ENCODE peak calls at places on chromosome 9, in four cellular contexts. X, G, B and H are unnamed samples.

GRCh38 chr9:84917366-84918063 is 248.0 kb downstream of the NTRK2 start:
- DNase-seq in G (no peak), X (no peak), B (no peak), H (no peak)

GRCh38 chr9:87256973-87257372 is 240.7 kb upstream of the DAPK1 start:
- DNase-seq in G (no peak), B (no peak), X (no peak), H (no peak)

GRCh38 chr9:104232781-104233341 is 138.8 kb downstream of the SMC2 start:
- DNase-seq in G (no peak), B (no peak), X (no peak), H (no peak)

GRCh38 chr9:112176410-112177010 is 1.4 kb upstream of the SUSD1 start:
- DNase-seq in B (no peak), X (peak), G (no peak), H (no peak)

GRCh38 chr9:136799079-136799853 is 3.1 kb downstream of the CCDC183 start:
- DNase-seq in B (no peak), X (peak), G (no peak), H (no peak)

GRCh38 chr9:110254500-110254899 is 1.8 kb downstream of the TXN start:
- DNase-seq in B (no peak), G (no peak), X (no peak), H (no peak)

GRCh38 chr9:88534456-88535225 is at the start of gene NXNL2:
- DNase-seq in B (no peak), G (peak), X (no peak), H (peak)

GRCh38 chr9:83933804-83934203 is 12.6 kb upstream of the KIF27 start:
- DNase-seq in X (no peak), B (no peak), G (no peak), H (no peak)

GRCh38 chr9:68732405-68733020 is 27.5 kb downstream of the PIP5K1B start:
- DNase-seq in G (no peak), B (no peak), X (peak), H (no peak)

GRCh38 chr9:3526166-3526902 is 533 bp upstream of the RFX3 start:
- DNase-seq in X (peak), B (no peak), G (peak), H (peak)

GRCh38 chr9:21210311-21210710 is 3.4 kb upstream of the IFNA10 start:
- DNase-seq in X (no peak), G (no peak), B (no peak), H (no peak)

GRCh38 chr9:114516913-114517312 is 11.6 kb upstream of the WHRN start:
- DNase-seq in X (no peak), G (no peak), B (no peak), H (no peak)

GRCh38 chr9:19138084-19138483 is 10.8 kb upstream of the PLIN2 start:
- DNase-seq in B (no peak), X (no peak), G (no peak), H (no peak)

GRCh38 chr9:85610074-85610855 is 131.5 kb downstream of the AGTPBP1 start:
- DNase-seq in X (peak), B (peak), G (peak), H (peak)

GRCh38 chr9:36980148-36980974 is 53.7 kb downstream of the PAX5 start:
- DNase-seq in G (peak), X (no peak), B (no peak), H (peak)

GRCh38 chr9:107176701-107177100 is 106.4 kb upstream of the RAD23B start:
- DNase-seq in B (no peak), X (no peak), G (no peak), H (no peak)

GRCh38 chr9:13568851-13569618 is 289.5 kb upstream of the MPDZ start:
- DNase-seq in B (no peak), G (no peak), X (no peak), H (no peak)

GRCh38 chr9:126147186-126147585 is 179.4 kb upstream of the MVB12B start:
- DNase-seq in B (no peak), G (no peak), X (no peak), H (peak)

GRCh38 chr9:119677811-119678530 is 308.7 kb upstream of the BRINP1 start:
- DNase-seq in B (no peak), G (no peak), X (no peak), H (no peak)

GRCh38 chr9:6997330-6997729 is 239.6 kb downstream of the KDM4C start:
- DNase-seq in X (no peak), G (no peak), B (no peak), H (no peak)

GRCh38 chr9:104810421-104811339 is 46.8 kb downstream of the NIPSNAP3B start:
- DNase-seq in B (no peak), X (no peak), G (no peak), H (peak)

GRCh38 chr9:12497790-12498189 is 195.4 kb upstream of the TYRP1 start:
- DNase-seq in G (no peak), X (no peak), B (no peak), H (no peak)

GRCh38 chr9:101716629-101717028 is 21.8 kb downstream of the GRIN3A start:
- DNase-seq in G (no peak), B (no peak), X (no peak), H (no peak)

GRCh38 chr9:4717815-4718214 is 23.2 kb downstream of the AK3 start:
- DNase-seq in G (no peak), B (no peak), X (no peak), H (no peak)

DNA sequence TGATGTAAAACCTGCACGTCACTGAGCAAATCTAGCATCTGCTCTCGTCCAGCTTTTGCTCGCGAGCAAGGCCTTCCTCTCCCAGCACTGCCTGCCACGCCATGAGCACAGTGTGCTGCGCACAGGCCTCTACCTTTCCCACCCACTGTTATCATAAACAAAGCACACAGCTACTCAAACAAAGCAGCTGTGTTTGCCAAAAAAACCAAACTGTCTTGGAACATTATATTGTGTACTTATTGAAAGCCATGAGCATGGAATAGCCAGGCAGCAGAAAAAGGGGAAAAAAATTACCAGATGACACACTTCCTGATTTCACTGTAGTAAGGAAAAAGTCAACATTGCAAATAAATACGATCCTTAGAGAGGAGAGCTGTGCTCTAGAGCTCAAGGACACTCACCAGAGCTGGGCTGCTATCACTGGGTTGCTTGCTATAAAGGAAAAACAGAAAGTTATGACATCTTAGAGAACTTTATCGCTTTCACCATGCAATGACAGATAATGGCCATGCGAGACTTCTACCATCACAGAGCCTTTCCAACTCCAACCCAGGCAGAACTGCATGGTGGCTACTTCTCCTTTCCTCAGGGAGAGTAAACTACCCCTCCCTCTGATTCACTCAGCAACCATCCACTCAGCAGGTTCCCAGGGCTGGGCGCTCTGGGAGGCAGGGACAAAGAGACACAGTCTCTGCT is 69.6 kb downstream of the EPB41L4B start:
- DNase-seq in B (no peak), X (peak), G (no peak), H (no peak)
- TF ChIP-seq BHLHE40 in B (no peak), X (no peak), G (no peak), H (no peak)

GRCh38 chr9:11335011-11335410 is 722.2 kb upstream of the PTPRD start:
- DNase-seq in B (no peak), X (no peak), G (no peak), H (no peak)
- TF ChIP-seq FOXM1 in B (no peak), X (no peak), G (no peak), H (no peak)

DNA sequence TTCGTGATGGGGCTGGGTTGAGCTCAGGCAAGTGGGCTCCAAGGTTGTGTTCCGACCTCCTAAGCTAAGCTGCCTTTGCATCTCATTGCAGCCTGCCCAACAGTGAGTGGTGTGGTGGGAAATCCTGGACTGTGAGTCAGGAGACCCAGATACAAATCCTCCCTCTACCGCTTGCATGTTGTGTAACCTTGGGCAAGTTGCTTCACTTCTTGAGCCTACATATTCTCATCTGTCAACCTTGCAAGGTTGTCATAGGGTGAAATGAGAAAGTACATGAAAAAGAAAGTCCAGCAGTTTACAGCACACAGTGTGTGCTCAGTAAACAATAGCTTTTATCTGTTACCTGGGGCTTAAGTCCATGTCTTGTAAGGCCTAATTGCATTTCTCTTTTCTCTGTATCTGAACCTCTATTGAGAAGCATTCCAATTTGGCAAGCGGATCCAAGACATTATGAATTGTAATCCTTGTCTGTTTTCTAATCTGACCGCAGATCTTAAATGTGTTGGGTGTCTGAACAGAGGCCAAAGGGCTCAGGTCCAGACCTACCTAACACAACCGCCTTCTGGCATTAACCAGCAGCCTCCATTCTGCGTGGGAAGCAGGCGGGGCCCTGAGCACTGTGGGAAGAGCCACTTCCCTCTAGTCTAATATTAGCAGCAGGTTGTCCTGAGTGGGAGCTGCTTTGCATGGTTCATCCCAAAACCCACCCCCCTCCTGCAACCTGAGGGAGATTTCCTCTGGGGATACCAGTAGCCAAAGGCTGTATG is 1.8 kb upstream of the GALNT12 start:
- DNase-seq in G (no peak), X (no peak), B (no peak), H (no peak)
- TF ChIP-seq BHLHE40 in G (no peak), X (no peak), B (no peak), H (no peak)

GRCh38 chr9:73129941-73130695 is 21.5 kb upstream of the ANXA1 start:
- DNase-seq in G (no peak), X (no peak), B (no peak), H (no peak)
- TF ChIP-seq FOXM1 in G (no peak), X (no peak), B (no peak), H (no peak)

GRCh38 chr9:135489188-135489918 is 9.8 kb downstream of the PPP1R26 start:
- DNase-seq in B (no peak), G (no peak), X (no peak), H (no peak)
- TF ChIP-seq BHLHE40 in B (no peak), G (no peak), X (no peak), H (no peak)

GRCh38 chr9:96566401-96567202 is 53.0 kb downstream of the CDC14B start:
- DNase-seq in X (peak), B (no peak), G (peak), H (peak)
- TF ChIP-seq FOXM1 in X (no peak), B (no peak), G (no peak), H (no peak)

GRCh38 chr9:93225892-93226291 is 42.0 kb downstream of the WNK2 start:
- DNase-seq in B (no peak), G (no peak), X (no peak), H (no peak)

GRCh38 chr9:93220627-93221425 is 36.9 kb downstream of the WNK2 start:
- DNase-seq in G (no peak), B (no peak), X (no peak), H (no peak)

GRCh38 chr9:93225417-93225816 is 41.5 kb downstream of the WNK2 start:
- DNase-seq in G (no peak), X (no peak), B (no peak), H (no peak)

GRCh38 chr9:93224591-93224990 is 40.7 kb downstream of the WNK2 start:
- DNase-seq in B (no peak), G (no peak), X (peak), H (no peak)

GRCh38 chr9:93223241-93224180 is 39.6 kb downstream of the WNK2 start:
- DNase-seq in X (no peak), B (no peak), G (no peak), H (no peak)
- TF ChIP-seq BHLHE40 in X (no peak), B (no peak), G (no peak), H (no peak)

DNA sequence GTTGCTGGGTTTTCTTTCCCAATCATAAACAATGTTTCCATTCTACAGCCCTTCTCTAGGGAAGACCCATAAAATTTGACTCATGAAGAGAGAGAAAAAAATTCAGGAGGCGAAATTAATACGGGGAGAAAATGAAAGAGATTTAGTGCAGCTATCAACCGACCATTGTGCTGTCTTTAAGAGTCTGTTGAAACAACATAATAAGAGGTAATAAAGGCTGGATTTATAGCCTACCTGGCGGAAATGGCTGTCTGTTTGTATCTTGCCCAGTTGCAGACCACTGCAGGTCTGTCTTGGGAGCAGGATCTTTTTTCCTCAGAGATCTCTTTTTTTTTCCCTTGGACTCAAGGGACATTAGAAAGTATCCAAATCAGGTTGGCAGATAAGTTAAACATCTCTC is 67.0 kb downstream of the TLR4 start:
- DNase-seq in G (no peak), X (no peak), B (no peak), H (no peak)
- TF ChIP-seq FOXM1 in G (no peak), X (no peak), B (no peak), H (no peak)

DNA sequence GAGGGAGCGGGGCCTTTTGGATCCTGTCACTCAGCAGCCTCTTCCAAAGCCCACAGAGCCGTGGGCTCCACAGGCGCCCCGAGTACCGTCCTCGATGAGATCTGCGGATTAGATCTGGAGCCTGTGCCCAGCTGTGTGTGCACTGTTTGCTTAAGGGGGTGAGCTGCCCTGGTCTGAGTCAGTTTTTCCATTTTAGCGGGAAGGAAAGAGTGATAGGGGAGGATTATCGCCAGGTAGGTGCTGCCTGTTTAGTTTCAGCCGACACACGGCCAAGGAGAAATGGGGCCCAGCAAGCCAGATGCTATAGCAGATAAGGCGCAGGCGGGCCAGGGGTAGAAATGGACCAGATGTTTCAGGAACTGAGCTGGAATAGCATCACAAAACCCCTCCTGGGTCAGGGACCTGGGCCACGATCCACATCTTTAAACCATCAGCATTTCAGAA is 18.1 kb downstream of the COL5A1 start:
- DNase-seq in X (no peak), G (no peak), B (no peak), H (no peak)
- TF ChIP-seq BHLHE40 in X (no peak), G (no peak), B (no peak), H (no peak)